ENCODE peak calls at places on chromosome 2, in seven cellular contexts. Y is IMR-90, G is lower lobe of right lung, R is heart right ventricle, M is sigmoid colon, N is cardiac muscle cell, X is right cardiac atrium. S is an unnamed sample. For H3K4me1 and H3K9me3, the result is how much of the 10 kb centered on the place peaks cover.

GRCh38 chr2:128535928-128536327 is 217.3 kb upstream of the HS6ST1 start:
- DNase-seq in N (no peak), R (no peak), X (no peak), M (no peak), Y (peak), G (no peak), S (no peak)

GRCh38 chr2:241961454-241961853 is 91.9 kb downstream of the RTP5 start:
- DNase-seq in Y (no peak), G (no peak), M (peak), N (no peak), X (no peak), R (no peak), S (no peak)

GRCh38 chr2:237235383-237236095 is 149.8 kb downstream of the COPS8 start:
- DNase-seq in G (no peak), R (peak), Y (peak), M (peak), X (peak), N (no peak), S (peak)

GRCh38 chr2:145027073-145027459 is 507.1 kb upstream of the ZEB2 start:
- DNase-seq in R (no peak), X (no peak), G (no peak), N (no peak), M (no peak), Y (peak), S (no peak)

GRCh38 chr2:68850524-68850923 is 20.7 kb downstream of the BMP10 start:
- DNase-seq in X (no peak), Y (no peak), G (no peak), R (no peak), M (no peak), N (no peak), S (no peak)

GRCh38 chr2:216015722-216016464 is 2.5 kb upstream of the MREG start:
- DNase-seq in M (no peak), R (no peak), N (no peak), Y (no peak), G (no peak), X (no peak), S (no peak)

GRCh38 chr2:182915369-182916326 is 49.2 kb upstream of the FRZB start:
- DNase-seq in M (no peak), G (no peak), R (no peak), X (no peak), N (peak), Y (peak), S (no peak)

GRCh38 chr2:128526455-128526976 is 207.8 kb upstream of the HS6ST1 start:
- DNase-seq in Y (no peak), R (no peak), N (no peak), G (no peak), X (no peak), M (peak), S (no peak)

GRCh38 chr2:72940786-72941185 is 23.5 kb downstream of the EMX1 start:
- DNase-seq in N (no peak), X (peak), R (no peak), Y (peak), G (no peak), M (no peak), S (no peak)

GRCh38 chr2:39737661-39738060 is 41.4 kb downstream of the THUMPD2 start:
- DNase-seq in Y (peak), R (no peak), N (no peak), X (peak), M (peak), G (no peak), S (no peak)

DNA sequence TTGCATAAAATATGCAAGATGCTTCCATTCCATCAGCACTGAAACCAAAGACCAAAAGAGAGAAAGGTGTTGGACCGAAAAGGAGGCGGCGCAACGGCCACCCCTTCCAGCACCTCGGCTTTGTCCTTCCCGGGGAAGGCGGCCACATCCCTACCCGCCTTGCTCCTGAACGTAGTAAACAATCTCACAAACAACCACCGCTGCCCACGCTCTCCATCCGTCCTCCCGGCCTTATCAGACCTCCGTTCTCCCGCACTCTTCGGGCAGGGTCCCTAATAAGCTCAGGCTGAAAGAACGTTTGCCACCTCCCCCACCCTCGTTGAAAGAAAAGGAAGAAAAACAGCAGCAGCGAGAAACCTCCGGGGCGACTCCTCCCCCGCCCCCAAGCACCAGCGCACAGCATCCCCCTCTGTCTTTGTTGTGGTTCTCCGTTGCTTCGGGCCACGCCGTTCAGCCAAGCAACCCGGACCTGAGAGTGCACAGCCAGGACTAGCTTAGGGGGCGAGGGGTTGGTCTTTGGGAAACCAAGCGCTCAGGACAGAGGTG is 4.4 kb downstream of the EVX2 start:
- DNase-seq in X (no peak), M (no peak), N (no peak), G (no peak), Y (no peak), R (no peak), S (no peak)
- H3K4me3 ChIP-seq in X (peak), M (peak), N (peak), G (no peak), Y (no peak), R (no peak), S (no peak)

DNA sequence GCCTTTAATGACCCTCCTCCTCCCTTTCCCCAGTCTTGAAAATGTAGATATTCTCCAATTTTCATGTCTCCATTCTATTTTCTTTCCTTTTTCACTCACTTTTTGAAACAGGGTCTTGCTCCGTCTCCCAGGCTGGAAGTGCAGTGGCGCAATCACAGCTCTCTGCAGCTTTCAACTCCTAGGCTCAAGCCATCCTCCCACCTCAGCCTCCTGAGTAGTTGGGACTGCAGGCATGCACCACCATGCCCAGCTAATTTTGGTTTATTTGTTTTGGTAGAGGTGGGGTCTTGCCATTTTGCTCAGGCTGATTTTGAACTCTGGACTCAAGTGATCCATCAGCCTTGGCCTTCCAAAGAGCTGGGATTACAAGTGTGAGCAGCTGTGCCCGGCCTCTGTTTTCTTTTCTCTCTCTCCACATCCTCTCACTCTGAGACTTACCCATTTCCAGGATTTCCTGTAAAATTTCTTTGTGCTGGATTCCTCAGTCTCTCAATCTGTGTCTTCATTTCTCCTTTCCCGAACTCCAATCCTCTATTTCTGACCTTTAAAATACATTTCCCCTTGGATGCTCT is 113.1 kb downstream of the PLB1 start:
- DNase-seq in M (no peak), N (no peak), Y (no peak), G (no peak), X (no peak), R (no peak), S (no peak)
- H3K4me1 ChIP-seq in M (under half), N (under half), Y (under half), G (under half), X (under half), R (under half), S (under half)

DNA sequence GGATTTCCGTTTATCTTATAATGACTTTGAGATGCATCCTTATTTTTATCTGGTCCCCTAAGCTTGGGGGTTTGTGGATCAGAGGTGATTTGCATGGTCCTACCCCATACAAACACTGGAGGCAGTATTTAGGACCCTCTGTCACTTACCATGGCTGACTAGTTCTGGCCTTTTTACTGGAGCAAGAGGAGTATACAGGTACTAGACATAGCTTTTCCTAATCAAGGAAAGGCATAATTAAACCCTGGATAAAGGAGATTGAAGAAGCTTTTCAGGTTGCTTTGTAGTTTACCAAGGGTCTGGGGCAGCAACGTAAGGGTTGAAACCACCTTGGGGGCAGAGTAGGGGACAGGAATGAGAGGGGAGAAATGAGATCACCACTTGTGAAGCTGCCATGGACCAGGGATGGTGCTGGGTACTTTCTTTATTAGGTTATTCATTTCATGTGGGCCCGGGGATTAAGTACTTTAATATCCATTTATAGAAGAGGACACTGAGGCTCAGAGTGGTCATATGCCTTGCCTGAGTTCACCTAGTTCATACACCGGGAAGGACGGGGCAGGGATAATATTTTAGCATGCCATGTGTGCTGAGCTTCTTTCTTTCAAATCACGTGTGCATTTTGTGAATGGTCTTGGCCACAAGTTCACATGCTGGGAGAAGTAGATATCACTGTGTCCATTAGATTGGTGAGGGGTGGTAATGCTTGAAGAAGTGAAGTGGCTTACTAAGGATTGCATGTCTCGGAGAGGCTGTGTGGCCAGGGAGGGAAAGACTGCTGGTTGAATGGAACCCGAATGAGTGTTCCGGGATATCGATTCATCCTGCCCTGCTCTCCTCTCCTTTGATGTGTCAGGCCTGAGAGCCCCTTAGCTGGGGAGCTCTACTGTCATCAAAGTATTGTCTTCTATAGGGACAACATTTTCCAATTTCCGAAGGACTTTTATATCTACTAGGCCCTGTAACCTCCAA is 186.9 kb downstream of the MYCN start:
- DNase-seq in N (no peak), G (no peak), R (no peak), Y (no peak), X (no peak), M (no peak), S (no peak)
- H3K9me3 ChIP-seq in N (under half), G (under half), R (under half), Y (under half), X (under half), M (under half), S (under half)

GRCh38 chr2:235026137-235026536 is 74.3 kb downstream of the SH3BP4 start:
- DNase-seq in R (no peak), X (no peak), M (peak), N (no peak), G (no peak), Y (peak), S (no peak)

GRCh38 chr2:235026649-235027557 is 75.1 kb downstream of the SH3BP4 start:
- DNase-seq in M (peak), R (peak), X (peak), G (peak), Y (peak), N (no peak), S (peak)

GRCh38 chr2:235028646-235029045 is 76.8 kb downstream of the SH3BP4 start:
- DNase-seq in N (no peak), G (no peak), X (no peak), R (no peak), Y (no peak), M (no peak), S (no peak)

GRCh38 chr2:235029054-235029453 is 77.2 kb downstream of the SH3BP4 start:
- DNase-seq in X (no peak), N (no peak), M (no peak), R (no peak), G (no peak), Y (no peak), S (no peak)

GRCh38 chr2:235027558-235028214 is 75.9 kb downstream of the SH3BP4 start:
- DNase-seq in N (no peak), R (no peak), M (peak), X (no peak), Y (peak), G (no peak), S (no peak)
- H3K4me3 ChIP-seq in N (no peak), R (no peak), M (no peak), X (no peak), Y (no peak), G (no peak), S (no peak)

GRCh38 chr2:74500578-74500946 is 1.2 kb upstream of the LBX2 start:
- DNase-seq in R (no peak), Y (no peak), X (no peak), M (no peak), G (no peak), N (no peak), S (no peak)
- H3K4me1 ChIP-seq in R (under half), Y (under half), X (under half), M (under half), G (half or more), N (under half), S (under half)

DNA sequence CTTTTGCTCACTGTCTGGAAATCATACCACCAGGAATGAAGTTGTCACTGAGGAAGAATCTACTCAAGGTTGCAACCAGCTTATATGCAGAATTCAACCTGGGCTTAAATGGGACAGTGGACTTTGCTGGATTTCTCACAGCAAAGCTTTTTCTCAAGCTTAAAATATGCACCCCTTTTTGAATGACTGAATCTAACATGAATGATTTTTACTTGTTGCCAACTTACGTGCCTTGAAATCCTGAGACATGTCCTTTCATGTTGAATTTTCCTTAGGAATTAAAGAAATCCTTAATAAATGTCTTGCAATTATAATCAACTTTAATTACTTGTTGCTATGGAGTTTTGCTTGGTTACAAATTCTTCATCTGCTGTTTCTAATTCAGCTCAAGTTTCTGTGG is 57.4 kb downstream of the SPP2 start:
- DNase-seq in X (no peak), M (no peak), Y (no peak), R (no peak), N (no peak), G (no peak), S (no peak)
- H3K9me3 ChIP-seq in X (under half), M (under half), Y (under half), R (under half), N (under half), G (under half), S (under half)

DNA sequence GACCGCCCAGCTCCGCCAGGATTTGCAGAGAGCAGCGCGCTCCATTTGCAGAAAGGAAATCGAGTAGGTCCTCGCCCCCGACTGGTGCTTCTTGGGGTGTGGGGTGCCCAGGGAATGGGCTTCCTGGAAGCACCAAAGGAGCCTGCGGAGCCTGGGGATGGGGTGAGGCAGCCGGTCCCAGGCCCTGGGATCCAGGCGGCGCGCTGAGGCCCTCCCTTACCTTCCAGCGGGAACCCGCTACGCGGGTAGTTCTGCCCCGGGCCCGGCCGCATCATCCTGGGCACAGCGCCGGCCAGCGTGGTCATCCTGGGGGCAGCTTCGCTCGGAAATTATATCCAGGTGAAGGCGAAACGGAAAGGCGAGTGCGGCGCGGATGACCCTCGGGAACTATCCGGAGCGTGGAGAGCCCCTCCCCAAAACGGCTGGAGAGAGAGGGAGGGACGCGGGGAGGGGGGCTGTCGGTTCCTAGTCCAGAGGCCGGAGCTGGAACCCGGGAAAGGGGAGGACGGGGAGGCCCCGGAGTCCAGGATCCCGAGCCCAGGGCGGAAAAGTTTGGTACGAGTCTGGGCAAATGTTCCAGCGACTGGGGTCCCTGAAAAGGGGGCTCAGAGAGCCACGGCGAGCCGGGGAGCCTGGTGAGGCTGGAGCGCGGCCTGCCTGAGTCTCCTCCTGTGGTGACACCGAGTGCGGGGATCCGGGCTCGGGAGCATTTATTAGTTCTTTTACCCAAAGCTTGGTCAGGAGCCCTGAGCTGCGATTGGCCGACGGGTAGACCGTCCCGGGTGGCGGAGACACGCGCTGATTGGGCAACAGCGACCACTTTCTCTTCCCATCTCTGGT is at the start of gene PAX3:
- DNase-seq in R (no peak), M (no peak), Y (no peak), N (peak), X (peak), G (no peak), S (no peak)
- H3K4me3 ChIP-seq in R (peak), M (peak), Y (no peak), N (peak), X (peak), G (no peak), S (no peak)

S was measured in right lobe of liver.